ENCODE peak calls at places on chromosomes 1 and 21, in four cellular contexts. Z is MCF 10A, J is mammary epithelial cell, A is B cell. P is an unnamed sample.
A peak's percentile ranks its signal among the peaks of the same experiment; 100 is the strongest.

GRCh38 chr1:89260575-89261275 is 11.9 kb downstream of the GBP5 start:
- DNase-seq in Z (no peak), J (no peak), A (no peak), P (no peak)

GRCh38 chr1:225207791-225208190 is 220.0 kb downstream of the LBR start:
- DNase-seq in Z (no peak), J (no peak), A (no peak), P (no peak)

GRCh38 chr1:165353731-165354671 is 2.5 kb downstream of the LMX1A start:
- DNase-seq in Z (no peak), J (no peak), A (no peak), P (no peak)

GRCh38 chr1:6270432-6270831 is 9.5 kb upstream of the GPR153 start:
- DNase-seq in Z (no peak), J (no peak), A (no peak), P (no peak)

GRCh38 chr1:243686149-243686548 is 163.9 kb downstream of the AKT3 start:
- DNase-seq in Z (no peak), J (peak; percentile 10), A (no peak), P (no peak)

GRCh38 chr1:11483581-11484320 is 4.8 kb downstream of the DISP3 start:
- DNase-seq in Z (peak; percentile 66), J (no peak), A (no peak), P (no peak)

GRCh38 chr1:219990782-219991510 is 55.4 kb downstream of the EPRS1 start:
- DNase-seq in Z (peak; percentile 75), J (peak; percentile 23), A (no peak), P (no peak)

GRCh38 chr1:202134645-202135172 is 9.8 kb downstream of the ARL8A start:
- DNase-seq in Z (no peak), J (no peak), A (no peak), P (no peak)

GRCh38 chr21:45284456-45284741 is 3.3 kb downstream of the POFUT2 start:
- DNase-seq in Z (no peak), J (no peak), A (no peak), P (no peak)

GRCh38 chr1:3768811-3769390 is 3.6 kb upstream of the SMIM1 start:
- DNase-seq in Z (no peak), J (no peak), A (no peak), P (no peak)

GRCh38 chr1:225580180-225581099 is 72.5 kb downstream of the ENAH start:
- DNase-seq in Z (no peak), J (no peak), A (no peak), P (no peak)

GRCh38 chr1:7526196-7526866 is 244.8 kb upstream of the VAMP3 start:
- DNase-seq in Z (peak; percentile 35), J (peak; percentile 62), A (no peak), P (no peak)

GRCh38 chr1:218983848-218984247 is 189.8 kb upstream of the LYPLAL1 start:
- DNase-seq in Z (no peak), J (no peak), A (no peak), P (no peak)

GRCh38 chr1:227730630-227731151 is 4.4 kb downstream of the JMJD4 start:
- DNase-seq in Z (no peak), J (no peak), A (no peak), P (no peak)

GRCh38 chr21:35048706-35049617 is at the start of gene RUNX1:
- DNase-seq in Z (peak; percentile 55), J (peak; percentile 91), A (peak; percentile 88), P (peak; percentile 80)

GRCh38 chr21:42317341-42317741 is 2.1 kb upstream of the TFF3 start:
- DNase-seq in Z (no peak), J (no peak), A (no peak), P (no peak)

GRCh38 chr1:10962483-10962882 is 50.0 kb upstream of the TARDBP start:
- DNase-seq in Z (peak; percentile 49), J (no peak), A (no peak), P (no peak)

GRCh38 chr1:4752059-4752458 is 97.7 kb downstream of the AJAP1 start:
- DNase-seq in Z (no peak), J (no peak), A (no peak), P (no peak)

GRCh38 chr1:36160949-36161485 is 5.1 kb downstream of the MAP7D1 start:
- DNase-seq in Z (peak; percentile 59), J (peak; percentile 58), A (no peak), P (peak; percentile 48)

GRCh38 chr21:43927591-43928229 is 62.7 kb downstream of the AGPAT3 start:
- DNase-seq in Z (no peak), J (no peak), A (no peak), P (no peak)

GRCh38 chr1:22537441-22538139 is 25.7 kb upstream of the EPHA8 start:
- DNase-seq in Z (no peak), J (no peak), A (no peak), P (no peak)

GRCh38 chr1:3590951-3591865 is 20.1 kb downstream of the MEGF6 start:
- DNase-seq in Z (no peak), J (no peak), A (no peak), P (no peak)

GRCh38 chr1:54557956-54558355 is 9.9 kb downstream of the ACOT11 start:
- DNase-seq in Z (no peak), J (no peak), A (no peak), P (no peak)

GRCh38 chr1:108880850-108881249 is 4.1 kb downstream of the GPSM2 start:
- DNase-seq in Z (peak; percentile 46), J (peak; percentile 33), A (no peak), P (no peak)

GRCh38 chr1:111729271-111729921 is 9.8 kb downstream of the INKA2 start:
- DNase-seq in Z (no peak), J (no peak), A (no peak), P (no peak)

GRCh38 chr1:23867542-23867952 is 543 bp downstream of the FUCA1 start:
- DNase-seq in Z (peak; percentile 1), J (no peak), A (no peak), P (peak; percentile 16)

GRCh38 chr1:217630711-217631591 is at the start of the genes GPATCH2 and SPATA17:
- DNase-seq in Z (peak; percentile 97), J (peak; percentile 87), A (peak; percentile 84), P (peak; percentile 68)
- TF ChIP-seq CTCF in Z (peak; percentile 29), J (peak; percentile 37), A (no peak), P (peak; percentile 31)

GRCh38 chr1:34342334-34342733 is 165.6 kb downstream of the C1orf94 start:
- DNase-seq in Z (no peak), J (no peak), A (no peak), P (no peak)
- TF ChIP-seq CTCF in Z (no peak), J (no peak), A (no peak), P (no peak)

DNA sequence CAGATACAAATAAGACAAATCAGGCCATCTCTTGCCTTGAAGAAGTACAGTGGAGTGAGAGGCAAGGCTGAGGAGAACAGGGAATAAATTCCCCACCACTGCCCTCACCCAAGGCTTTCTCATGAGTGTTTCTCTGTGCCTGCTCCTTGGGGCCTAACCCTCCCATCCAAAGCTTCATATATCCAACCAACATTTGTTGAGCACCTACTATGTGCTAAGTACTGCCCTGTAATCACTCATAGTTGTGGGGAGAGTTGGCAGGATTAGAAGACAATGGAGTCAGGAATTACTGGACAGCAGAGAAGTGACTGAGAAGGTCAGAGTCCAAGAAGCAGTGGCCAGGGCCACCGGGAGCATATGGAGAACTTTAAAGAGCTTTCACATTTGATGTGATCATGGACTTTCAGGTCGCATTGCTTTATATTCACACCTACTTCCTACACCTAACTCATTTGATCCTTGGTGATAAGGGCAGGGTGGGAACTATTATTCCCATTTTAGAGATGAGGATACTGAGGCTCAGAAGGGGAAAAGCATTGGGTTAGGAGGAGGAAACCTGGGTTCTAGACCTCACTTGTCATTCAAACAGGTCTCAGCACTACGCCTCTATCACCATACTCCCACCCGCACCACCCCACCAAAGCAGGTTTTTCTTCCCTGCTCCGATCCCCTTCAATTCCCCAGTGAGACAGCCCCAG is 6.4 kb downstream of the PLEKHA6 start:
- DNase-seq in Z (no peak), J (no peak), A (no peak), P (no peak)
- TF ChIP-seq CTCF in Z (no peak), J (no peak), A (no peak), P (no peak)

DNA sequence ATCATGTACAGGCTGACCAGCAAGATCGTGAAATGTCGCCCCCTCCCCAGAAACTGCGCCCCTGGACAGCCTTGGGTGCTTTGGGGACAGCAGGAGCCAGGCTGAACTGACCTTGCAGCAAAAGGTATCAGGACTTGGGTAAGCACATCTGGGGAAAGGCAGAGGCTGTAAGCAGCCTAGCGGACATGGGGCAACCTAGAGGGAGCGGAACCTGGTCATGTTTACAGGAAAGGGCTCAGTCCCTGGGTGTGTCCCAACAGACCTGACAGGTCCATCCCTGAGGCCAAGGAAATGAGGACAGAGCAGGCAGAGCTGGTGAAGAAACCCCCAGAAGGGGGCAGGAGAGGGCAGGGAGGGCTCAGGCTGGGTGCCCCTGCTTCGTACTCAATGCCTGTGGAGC is 3.1 kb upstream of the S100A8 start:
- DNase-seq in Z (peak; percentile 95), J (no peak), A (no peak), P (no peak)
- TF ChIP-seq CTCF in Z (no peak), J (no peak), A (no peak), P (no peak)